ENCODE peak calls at places on chromosomes 13 and 19, in ten cellular contexts. N is HFF-Myc, A is upper lobe of right lung, E is tibial nerve, X is heart left ventricle, W is AG10803, U is AG09309, R is tibial artery, O is foreskin fibroblast, B is breast epithelium. M is an unnamed sample.

GRCh38 chr13:98083507-98083906 is 59.4 kb upstream of the FARP1 start:
- DNase-seq in W (peak; percentile 96), B (no peak), X (no peak), U (peak; percentile 91), O (peak; percentile 81), E (no peak), R (no peak), N (peak; percentile 48), A (no peak), M (peak; percentile 83)

GRCh38 chr19:43555185-43555770 is 20.0 kb downstream of the XRCC1 start:
- DNase-seq in U (no peak), O (peak; percentile 50), N (peak; percentile 49), W (peak; percentile 68), A (no peak), X (peak; percentile 53), B (no peak), R (no peak), E (peak; percentile 42), M (peak; percentile 17)

GRCh38 chr19:49968279-49968922 is 7.4 kb upstream of the SIGLEC11 start:
- DNase-seq in O (peak; percentile 8), A (peak; percentile 75), W (no peak), X (no peak), N (no peak), R (no peak), U (no peak), B (no peak), E (no peak), M (no peak)

GRCh38 chr13:31639443-31640163 is 99.7 kb upstream of the RXFP2 start:
- DNase-seq in A (no peak), X (no peak), W (peak; percentile 20), U (no peak), N (no peak), R (no peak), O (no peak), E (no peak), B (no peak), M (no peak)

GRCh38 chr19:19530889-19531288 is 2.2 kb downstream of the YJEFN3 start:
- DNase-seq in W (no peak), A (no peak), E (no peak), U (no peak), B (no peak), O (no peak), R (no peak), N (no peak), X (no peak), M (no peak)

GRCh38 chr13:57629391-57629804 is 2.1 kb upstream of the PCDH17 start:
- DNase-seq in O (no peak), W (no peak), B (no peak), A (peak; percentile 60), E (no peak), N (no peak), X (peak; percentile 31), U (no peak), R (peak; percentile 61), M (no peak)

GRCh38 chr13:64725492-64725891 is 2504.6 kb downstream of the PCDH9 start:
- DNase-seq in U (no peak), W (no peak), B (no peak), A (no peak), N (no peak), E (no peak), X (no peak), O (no peak), R (no peak), M (no peak)

GRCh38 chr13:105814219-105814901 is 721.1 kb downstream of the EFNB2 start:
- DNase-seq in W (no peak), A (no peak), B (no peak), U (no peak), E (no peak), R (no peak), O (no peak), X (no peak), N (no peak), M (no peak)

DNA sequence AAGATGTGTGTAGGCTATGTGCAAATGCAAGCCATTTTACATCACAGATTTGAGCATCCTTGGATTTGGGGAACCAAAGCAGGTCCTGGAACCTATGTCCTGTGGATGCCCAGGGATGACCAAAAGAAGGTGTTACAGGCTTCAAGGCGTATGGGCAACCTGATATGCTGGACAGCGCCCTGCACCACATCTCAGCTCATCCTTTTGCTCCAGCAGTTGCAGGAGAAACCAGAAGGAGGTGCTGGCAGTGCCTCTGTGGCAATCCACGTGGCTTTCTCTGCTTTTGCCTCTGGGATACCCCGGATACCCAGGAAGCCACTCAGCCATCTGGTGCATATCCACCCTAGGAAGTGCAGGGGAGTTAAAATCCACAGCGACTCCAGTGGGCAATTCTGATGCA is 110.3 kb upstream of the VSTM2B start:
- DNase-seq in B (no peak), A (no peak), R (no peak), W (no peak), E (no peak), N (no peak), U (no peak), O (no peak), X (no peak), M (no peak)
- TF ChIP-seq CTCF in B (no peak), A (no peak), R (no peak), W (no peak), E (no peak), N (no peak), U (no peak), O (no peak), X (no peak), M (no peak)

DNA sequence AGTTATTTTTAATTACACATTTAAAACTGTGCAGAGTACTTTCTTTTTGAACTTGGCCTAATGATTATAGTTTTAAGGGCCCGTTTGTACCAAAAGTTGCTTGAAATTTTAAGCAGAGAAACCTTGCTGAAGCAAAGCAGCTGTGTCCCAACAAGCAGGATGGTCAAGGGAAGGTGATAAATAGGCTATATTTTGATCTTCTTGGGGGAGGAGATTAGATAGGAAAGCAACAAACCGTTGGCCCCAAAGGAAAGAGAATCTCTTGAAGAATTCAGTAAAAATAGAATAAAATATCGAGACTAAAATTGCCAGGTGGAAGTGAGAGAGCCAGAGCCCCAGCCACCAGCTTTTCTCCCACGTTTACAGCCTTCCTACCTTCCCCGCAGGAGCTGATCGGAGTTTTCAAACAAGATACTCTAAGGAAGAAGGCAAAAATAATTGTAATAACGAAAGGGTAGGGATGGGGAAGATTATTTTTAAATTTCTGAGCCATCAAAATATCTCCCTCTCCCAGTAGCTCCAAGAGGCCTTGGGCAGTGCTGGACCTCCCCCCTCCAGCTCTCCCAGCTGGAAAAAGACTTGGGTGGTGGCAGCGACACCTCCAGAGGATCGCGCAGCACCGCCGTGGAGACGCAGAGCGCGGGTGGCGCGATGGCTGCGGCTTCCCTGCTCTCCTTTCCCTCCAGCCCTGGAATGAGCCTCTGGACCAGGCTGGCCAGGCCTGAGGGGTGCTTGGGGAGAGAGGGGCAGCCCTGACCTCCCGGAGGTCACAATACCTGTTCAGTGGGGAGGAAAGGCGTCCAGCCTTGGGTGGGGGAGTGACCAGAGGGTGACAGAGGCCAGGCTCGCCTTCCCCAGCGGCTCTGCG is 5.8 kb downstream of the ZIC2 start:
- DNase-seq in W (no peak), A (peak; percentile 39), X (no peak), U (no peak), R (no peak), E (no peak), B (no peak), O (no peak), N (no peak), M (no peak)
- H3K4me3 ChIP-seq in W (no peak overlapping the region), A (no peak overlapping the region), X (no peak overlapping the region), U (no peak overlapping the region), R (no peak overlapping the region), E (no peak overlapping the region), B (no peak overlapping the region), O (no peak overlapping the region), N (no peak overlapping the region), M (no peak overlapping the region)

GRCh38 chr19:655691-656090 is 7.3 kb downstream of the RNF126 start:
- DNase-seq in W (no peak), E (no peak), O (no peak), B (no peak), N (no peak), A (no peak), X (no peak), U (no peak), R (no peak), M (no peak)

GRCh38 chr19:657611-658010 is 5.4 kb downstream of the RNF126 start:
- DNase-seq in R (no peak), O (no peak), A (no peak), W (no peak), E (no peak), N (no peak), U (no peak), B (no peak), X (no peak), M (no peak)

GRCh38 chr19:658916-659839 is 3.8 kb downstream of the RNF126 start:
- DNase-seq in W (peak; percentile 88), A (no peak), B (peak; percentile 76), R (no peak), X (peak; percentile 85), O (peak; percentile 55), U (no peak), E (no peak), N (no peak), M (no peak)

GRCh38 chr19:658059-658839 is 4.8 kb downstream of the RNF126 start:
- DNase-seq in O (no peak), A (no peak), X (no peak), N (no peak), W (no peak), U (no peak), B (no peak), R (no peak), E (no peak), M (no peak)

GRCh38 chr19:656751-657559 is 6.1 kb downstream of the RNF126 start:
- DNase-seq in W (no peak), E (no peak), R (no peak), A (no peak), B (no peak), O (no peak), N (no peak), X (no peak), U (no peak), M (no peak)
- TF ChIP-seq CTCF in W (no peak), E (no peak), R (no peak), A (no peak), B (no peak), O (no peak), N (no peak), X (no peak), U (no peak), M (no peak)

GRCh38 chr19:42115705-42116104 is 16.5 kb downstream of the POU2F2 start:
- DNase-seq in E (no peak), N (no peak), U (no peak), A (no peak), O (no peak), W (no peak), B (no peak), R (no peak), X (no peak), M (no peak)

GRCh38 chr19:42114412-42114811 is 17.8 kb downstream of the POU2F2 start:
- DNase-seq in U (no peak), A (no peak), W (no peak), O (no peak), R (no peak), E (no peak), N (no peak), B (no peak), X (no peak), M (no peak)

GRCh38 chr19:42115219-42115618 is 17.0 kb downstream of the POU2F2 start:
- DNase-seq in B (no peak), W (peak; percentile 35), E (no peak), N (no peak), U (no peak), A (no peak), X (no peak), O (peak; percentile 55), R (no peak), M (no peak)

GRCh38 chr19:42111811-42112210 is 20.4 kb downstream of the POU2F2 start:
- DNase-seq in U (no peak), R (no peak), B (no peak), N (no peak), A (no peak), O (peak; percentile 32), W (peak; percentile 87), X (no peak), E (no peak), M (no peak)

GRCh38 chr19:42113641-42114348 is 18.5 kb downstream of the POU2F2 start:
- DNase-seq in A (no peak), B (no peak), W (peak; percentile 97), N (peak; percentile 93), R (no peak), U (peak; percentile 91), O (peak; percentile 99), X (peak; percentile 32), E (no peak), M (peak; percentile 91)
- H3K4me3 ChIP-seq in A (no peak overlapping the region), B (no peak overlapping the region), W (peak overlapping the region; percentile 37), N (peak overlapping the region; percentile 1), R (no peak overlapping the region), U (no peak overlapping the region), O (no peak overlapping the region), X (no peak overlapping the region), E (no peak overlapping the region), M (peak overlapping the region; percentile 10)

M was measured in AG04449.